ENCODE peak calls at places on chromosomes 4 and X, in ten cellular contexts. A, N, B, C, V, T, E, S, G and Z are unnamed samples.

GRCh38 chr4:11954093-11954492 is 525.4 kb upstream of the HS3ST1 start:
- DNase-seq in G (no peak), S (peak), V (no peak), C (no peak), E (no peak), A (no peak), T (no peak), N (no peak), B (peak), Z (no peak)

GRCh38 chrX:51520393-51520792 is 24.0 kb upstream of the NUDT11 start:
- DNase-seq in A (no peak), E (no peak), N (no peak), S (no peak), B (no peak), V (no peak), C (no peak), G (no peak), T (no peak), Z (no peak)

GRCh38 chrX:111168314-111168713 is 72.3 kb downstream of the PAK3 start:
- DNase-seq in N (no peak), T (no peak), E (no peak), A (peak), C (no peak), G (no peak), V (no peak), S (no peak), B (no peak), Z (no peak)

GRCh38 chrX:20479896-20480295 is 213.2 kb upstream of the RPS6KA3 start:
- DNase-seq in V (no peak), N (no peak), B (no peak), A (no peak), S (no peak), G (no peak), T (no peak), C (no peak), E (no peak), Z (no peak)

GRCh38 chr4:139711461-139711860 is 45.8 kb downstream of the MGST2 start:
- DNase-seq in A (no peak), E (no peak), G (no peak), S (peak), C (no peak), N (no peak), B (no peak), V (no peak), T (no peak), Z (no peak)

GRCh38 chr4:165992263-165992662 is 119.2 kb downstream of the TLL1 start:
- DNase-seq in G (no peak), B (no peak), S (no peak), N (no peak), E (no peak), C (no peak), T (no peak), A (no peak), V (no peak), Z (no peak)

GRCh38 chr4:6250235-6250983 is 19.2 kb upstream of the WFS1 start:
- DNase-seq in T (peak), G (no peak), A (peak), B (peak), E (peak), C (no peak), S (no peak), V (no peak), N (peak), Z (peak)

GRCh38 chr4:165839615-165840333 is 33.3 kb upstream of the TLL1 start:
- DNase-seq in E (no peak), V (no peak), S (no peak), B (no peak), N (no peak), G (no peak), A (no peak), T (no peak), C (no peak), Z (no peak)

GRCh38 chr4:140343303-140343702 is 30.1 kb upstream of the SCOC start:
- DNase-seq in S (peak), B (no peak), N (no peak), V (no peak), G (no peak), A (no peak), T (no peak), E (no peak), C (no peak), Z (no peak)

GRCh38 chr4:89482248-89482647 is 174.6 kb upstream of the GPRIN3 start:
- DNase-seq in B (no peak), E (peak), V (no peak), C (no peak), A (peak), T (no peak), S (no peak), N (peak), G (no peak), Z (no peak)

GRCh38 chr4:81722229-81722900 is 250.7 kb upstream of the RASGEF1B start:
- DNase-seq in T (no peak), S (no peak), N (no peak), G (no peak), B (no peak), C (no peak), A (peak), V (no peak), E (no peak), Z (no peak)

GRCh38 chr4:7389101-7389701 is 45.5 kb downstream of the PSAPL1 start:
- DNase-seq in A (no peak), N (no peak), E (no peak), B (no peak), C (no peak), V (no peak), S (no peak), T (no peak), G (no peak), Z (no peak)

GRCh38 chrX:110992611-110993010 is 103.4 kb upstream of the PAK3 start:
- DNase-seq in V (no peak), E (peak), T (no peak), B (peak), C (no peak), S (peak), G (no peak), N (peak), A (peak), Z (peak)

GRCh38 chrX:111003118-111003517 is 92.9 kb upstream of the PAK3 start:
- DNase-seq in E (no peak), N (no peak), A (no peak), T (no peak), V (no peak), C (no peak), B (no peak), G (no peak), S (no peak), Z (no peak)

GRCh38 chrX:106862972-106863688 is 40.0 kb downstream of the RIPPLY1 start:
- DNase-seq in N (peak), T (no peak), B (peak), E (no peak), A (peak), S (peak), C (no peak), V (no peak), G (no peak), Z (no peak)

GRCh38 chr4:2320746-2321145 is 58.8 kb upstream of the MXD4 start:
- DNase-seq in G (no peak), E (no peak), C (no peak), B (no peak), N (no peak), T (no peak), V (no peak), S (no peak), A (no peak), Z (no peak)

GRCh38 chr4:121860121-121860520 is 10.2 kb downstream of the BBS7 start:
- DNase-seq in A (no peak), B (no peak), E (no peak), G (no peak), N (no peak), S (no peak), T (no peak), C (no peak), V (no peak), Z (no peak)

GRCh38 chr4:158202475-158202874 is 7.8 kb upstream of the TMEM144 start:
- DNase-seq in N (no peak), C (no peak), B (no peak), E (no peak), V (no peak), G (no peak), S (no peak), T (no peak), A (no peak), Z (no peak)

GRCh38 chr4:185542626-185543336 is 7.5 kb upstream of the PDLIM3 start:
- DNase-seq in C (no peak), G (no peak), B (no peak), N (no peak), T (no peak), E (no peak), S (peak), V (no peak), A (no peak), Z (no peak)

GRCh38 chrX:71253253-71254091 is 468 bp downstream of the ZMYM3 start:
- DNase-seq in B (no peak), C (peak), A (peak), N (peak), S (peak), T (no peak), V (no peak), G (no peak), E (peak), Z (no peak)

GRCh38 chr4:184812651-184813181 is 13.1 kb downstream of the ACSL1 start:
- DNase-seq in C (no peak), B (no peak), E (no peak), T (no peak), N (no peak), G (no peak), S (no peak), A (no peak), V (no peak), Z (no peak)

GRCh38 chrX:10288400-10288799 is 131.6 kb downstream of the CLCN4 start:
- DNase-seq in A (no peak), E (no peak), S (no peak), N (no peak), G (no peak), V (no peak), C (no peak), T (no peak), B (no peak), Z (no peak)

GRCh38 chr4:69497081-69497480 is 1.4 kb upstream of the UGT2B4 start:
- DNase-seq in A (no peak), T (no peak), G (no peak), S (no peak), C (no peak), N (no peak), V (no peak), B (no peak), E (no peak), Z (no peak)

GRCh38 chr4:176123710-176124407 is 58.2 kb downstream of the WDR17 start:
- DNase-seq in B (peak), T (peak), C (peak), A (no peak), V (no peak), G (no peak), N (peak), S (peak), E (peak), Z (no peak)

GRCh38 chrX:150704030-150704613 is 10.9 kb downstream of the MTMR1 start:
- DNase-seq in E (no peak), N (no peak), G (no peak), T (no peak), A (no peak), B (no peak), S (no peak), C (no peak), V (no peak), Z (no peak)

GRCh38 chr4:174244441-174244840 is 39.0 kb downstream of the FBXO8 start:
- DNase-seq in N (no peak), G (no peak), A (no peak), V (no peak), C (no peak), T (no peak), S (no peak), B (no peak), E (no peak), Z (no peak)

GRCh38 chr4:169311643-169312365 is 41.0 kb upstream of the SH3RF1 start:
- DNase-seq in G (no peak), C (no peak), N (peak), B (peak), A (peak), S (peak), V (no peak), E (peak), T (peak), Z (no peak)

GRCh38 chrX:71923516-71923915 is 12.9 kb downstream of the NHSL2 start:
- DNase-seq in N (no peak), S (no peak), T (no peak), E (no peak), G (no peak), B (no peak), A (no peak), C (no peak), V (no peak), Z (no peak)

GRCh38 chr4:48290146-48290772 is 20.6 kb upstream of the TEC start:
- DNase-seq in E (peak), N (peak), T (no peak), S (peak), C (no peak), A (peak), G (no peak), B (peak), V (no peak), Z (no peak)

GRCh38 chr4:186813377-186814068 is 89.9 kb upstream of the FAT1 start:
- DNase-seq in G (no peak), T (no peak), N (no peak), B (no peak), S (no peak), C (no peak), A (no peak), E (no peak), V (no peak), Z (no peak)

GRCh38 chrX:49272426-49272825 is 2.8 kb downstream of the PPP1R3F start:
- DNase-seq in N (no peak), E (no peak), T (no peak), B (no peak), C (no peak), G (peak), S (no peak), A (no peak), V (no peak), Z (no peak)